ENCODE peak calls at places on chromosomes 11 and 22, in seven cellular contexts. Y is SK-N-SH, X is HepG2, K is K562, J is HCT116, B is H1, L is GM12878. D is an unnamed sample. For H3K4me1, the result is how much of the 10 kb centered on the place peaks cover.

GRCh38 chr22:17938484-17938924 is 85.9 kb downstream of the MICAL3 start:
- DNase-seq in J (no peak), X (peak), K (no peak), Y (no peak), L (no peak), B (no peak), D (no peak)

GRCh38 chr11:44858796-44859527 is 91.7 kb downstream of the TP53I11 start:
- DNase-seq in K (no peak), L (no peak), B (no peak), Y (no peak), X (no peak), J (no peak), D (no peak)

GRCh38 chr22:23401111-23401909 is 178.8 kb downstream of the IGLL1 start:
- DNase-seq in B (no peak), Y (no peak), J (no peak), X (no peak), L (no peak), K (no peak), D (no peak)

GRCh38 chr11:68950268-68950667 is 30.5 kb downstream of the MRGPRD start:
- DNase-seq in J (peak), L (no peak), B (no peak), K (peak), Y (peak), X (no peak), D (no peak)

GRCh38 chr11:108474664-108475485 is 7.5 kb upstream of the C11orf65 start:
- DNase-seq in L (no peak), B (no peak), K (no peak), J (no peak), Y (no peak), X (no peak), D (no peak)

GRCh38 chr22:39230261-39231196 is 14.3 kb downstream of the PDGFB start:
- DNase-seq in X (peak), K (no peak), L (no peak), J (no peak), Y (no peak), B (peak), D (no peak)

GRCh38 chr11:13834463-13834862 is 128.1 kb upstream of the SPON1 start:
- DNase-seq in X (no peak), K (peak), B (peak), J (no peak), Y (peak), L (no peak), D (no peak)

GRCh38 chr22:35205141-35205775 is 52.0 kb upstream of the HMGXB4 start:
- DNase-seq in L (no peak), B (no peak), Y (no peak), K (no peak), J (no peak), X (no peak), D (no peak)

GRCh38 chr22:37664249-37665101 is 6.0 kb downstream of the PDXP start:
- DNase-seq in X (peak), Y (no peak), L (no peak), B (no peak), K (no peak), J (no peak), D (no peak)

GRCh38 chr11:117239295-117239694 is 6.8 kb downstream of the RNF214 start:
- DNase-seq in J (no peak), B (no peak), Y (no peak), L (no peak), X (no peak), K (no peak), D (no peak)

GRCh38 chr11:44634401-44635281 is 69.2 kb downstream of the CD82 start:
- DNase-seq in J (peak), Y (peak), B (peak), K (peak), X (no peak), L (no peak), D (no peak)

GRCh38 chr11:27451528-27451927 is 21.1 kb downstream of the LGR4 start:
- DNase-seq in J (no peak), B (no peak), X (no peak), L (no peak), K (no peak), Y (no peak), D (no peak)

GRCh38 chr11:17564687-17565042 is 17.6 kb downstream of the OTOG start:
- DNase-seq in J (no peak), X (no peak), L (no peak), Y (no peak), K (no peak), B (peak), D (no peak)

GRCh38 chr22:46801826-46802607 is 39.6 kb downstream of the TBC1D22A start:
- DNase-seq in L (no peak), Y (no peak), B (no peak), J (no peak), X (no peak), K (no peak), D (no peak)

GRCh38 chr11:102347526-102348331 is 715 bp downstream of the BIRC2 start:
- DNase-seq in J (no peak), Y (peak), L (no peak), K (peak), X (peak), B (no peak), D (no peak)

GRCh38 chr11:112223754-112224532 is 2.3 kb upstream of the PTS start:
- DNase-seq in Y (peak), K (no peak), J (no peak), B (no peak), L (no peak), X (no peak), D (no peak)

GRCh38 chr11:60164550-60165075 is 18.3 kb downstream of the MS4A6A start:
- DNase-seq in K (no peak), Y (no peak), L (no peak), J (no peak), X (no peak), B (no peak), D (no peak)

GRCh38 chr11:128379587-128380279 is 207.6 kb downstream of the ETS1 start:
- DNase-seq in B (no peak), L (no peak), J (no peak), Y (peak), K (no peak), X (no peak), D (no peak)

GRCh38 chr22:19086944-19087343 is 35.3 kb downstream of the DGCR2 start:
- DNase-seq in B (no peak), L (no peak), Y (no peak), K (no peak), J (no peak), X (no peak), D (no peak)

GRCh38 chr11:69721745-69722144 is 17.9 kb upstream of the FGF19 start:
- DNase-seq in Y (no peak), X (no peak), L (no peak), J (no peak), B (no peak), K (no peak), D (no peak)

GRCh38 chr11:23520226-23520960 is 660.1 kb upstream of the CCDC179 start:
- DNase-seq in K (no peak), X (no peak), B (no peak), J (no peak), Y (no peak), L (no peak), D (no peak)

GRCh38 chr11:124670732-124671131 is 2.8 kb downstream of the SIAE start:
- DNase-seq in J (no peak), L (no peak), X (no peak), K (no peak), Y (no peak), B (no peak), D (no peak)

GRCh38 chr22:29092243-29092642 is 19.4 kb downstream of the KREMEN1 start:
- DNase-seq in K (no peak), L (no peak), J (no peak), B (no peak), X (no peak), Y (no peak), D (no peak)

GRCh38 chr11:104665631-104666030 is 232.6 kb downstream of the CASP12 start:
- DNase-seq in L (no peak), B (no peak), K (no peak), X (no peak), J (no peak), Y (no peak), D (no peak)

GRCh38 chr22:23365961-23366360 is 185.7 kb downstream of the BCR start:
- DNase-seq in L (no peak), K (no peak), X (no peak), J (no peak), Y (no peak), B (no peak), D (no peak)

GRCh38 chr22:41197808-41198585 is 7.1 kb upstream of the L3MBTL2 start:
- DNase-seq in L (no peak), X (no peak), J (no peak), K (peak), B (no peak), Y (peak), D (no peak)

GRCh38 chr11:19508166-19508565 is 204.5 kb upstream of the NAV2 start:
- DNase-seq in X (peak), B (no peak), J (no peak), Y (no peak), L (no peak), K (peak), D (peak)
- TF ChIP-seq SIN3A in X (no peak), B (no peak), J (no peak), Y (no peak), L (no peak), K (no peak), D (no peak)

GRCh38 chr11:66547662-66548009 is 933 bp downstream of the ACTN3 start:
- DNase-seq in J (no peak), B (no peak), X (no peak), K (no peak), Y (no peak), L (no peak), D (no peak)
- TF ChIP-seq POLR2AphosphoS5 in J (no peak), B (no peak), X (no peak), K (no peak), Y (no peak), L (no peak), D (no peak)

GRCh38 chr11:325796-326591 is 5.3 kb upstream of the IFITM3 start:
- DNase-seq in B (peak), L (no peak), J (no peak), Y (no peak), K (no peak), X (no peak), D (no peak)
- H3K4me1 ChIP-seq in B (under half), L (under half), J (under half), Y (under half), K (half or more), X (half or more), D (under half)

DNA sequence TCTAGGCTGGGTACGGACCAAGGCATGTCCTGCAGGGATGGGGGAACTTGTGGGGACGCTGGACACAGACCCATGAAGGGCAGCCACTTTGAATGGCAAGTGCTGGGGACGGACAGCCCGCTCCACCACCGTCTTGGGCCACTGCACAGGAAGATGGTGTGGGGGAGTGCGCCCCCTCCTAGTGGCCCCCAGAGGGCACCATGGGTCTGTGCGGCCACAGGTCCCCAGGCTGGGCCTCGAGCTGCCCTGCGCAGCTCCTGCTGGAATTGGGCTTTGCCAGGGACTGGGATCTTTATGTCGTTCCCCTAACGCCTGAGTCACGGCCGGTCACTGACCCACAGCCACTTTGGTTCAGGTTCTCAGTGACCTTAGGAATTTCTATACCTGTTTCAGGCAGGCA is 44.4 kb downstream of the NAT10 start:
- DNase-seq in L (no peak), K (peak), Y (peak), J (no peak), B (peak), X (no peak), D (no peak)
- TF ChIP-seq SIN3A in L (no peak), K (no peak), Y (no peak), J (no peak), B (no peak), X (no peak), D (no peak)

GRCh38 chr11:119907122-119907933 is 178.3 kb upstream of the NECTIN1 start:
- DNase-seq in X (no peak), Y (peak), L (no peak), J (no peak), K (no peak), B (no peak), D (no peak)
- TF ChIP-seq POLR2AphosphoS5 in X (no peak), Y (no peak), L (no peak), J (no peak), K (no peak), B (no peak), D (no peak)

DNA sequence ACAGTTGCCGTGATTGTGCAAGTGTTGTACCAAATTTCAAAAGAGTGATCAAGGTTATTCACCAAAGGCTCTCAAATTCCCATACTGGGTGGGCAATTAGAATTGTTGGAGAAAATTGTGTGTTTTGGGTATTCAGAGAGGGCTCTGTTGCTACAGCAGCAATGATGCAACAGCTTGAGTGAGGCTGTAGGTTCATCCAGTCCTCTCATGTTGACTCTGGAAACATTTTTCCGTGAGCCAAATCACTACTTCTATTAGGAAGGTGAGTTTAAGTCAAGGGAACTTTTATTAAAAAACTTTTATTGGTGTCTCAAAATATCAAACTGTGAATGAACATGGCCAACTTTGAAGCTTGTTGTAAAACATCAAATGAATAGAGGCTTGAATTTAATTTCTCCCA is 116.5 kb downstream of the CD44 start:
- DNase-seq in K (no peak), J (no peak), X (no peak), L (no peak), B (no peak), Y (no peak), D (no peak)
- H3K4me1 ChIP-seq in K (under half), J (under half), X (under half), L (under half), B (under half), Y (under half), D (under half)

GRCh38 chr22:49204599-49205214 is 623.0 kb downstream of the BRD1 start:
- DNase-seq in J (no peak), Y (no peak), L (no peak), B (peak), X (no peak), K (no peak), D (no peak)
- TF ChIP-seq SIN3A in J (no peak), Y (no peak), L (no peak), B (no peak), X (no peak), K (no peak), D (no peak)

DNA sequence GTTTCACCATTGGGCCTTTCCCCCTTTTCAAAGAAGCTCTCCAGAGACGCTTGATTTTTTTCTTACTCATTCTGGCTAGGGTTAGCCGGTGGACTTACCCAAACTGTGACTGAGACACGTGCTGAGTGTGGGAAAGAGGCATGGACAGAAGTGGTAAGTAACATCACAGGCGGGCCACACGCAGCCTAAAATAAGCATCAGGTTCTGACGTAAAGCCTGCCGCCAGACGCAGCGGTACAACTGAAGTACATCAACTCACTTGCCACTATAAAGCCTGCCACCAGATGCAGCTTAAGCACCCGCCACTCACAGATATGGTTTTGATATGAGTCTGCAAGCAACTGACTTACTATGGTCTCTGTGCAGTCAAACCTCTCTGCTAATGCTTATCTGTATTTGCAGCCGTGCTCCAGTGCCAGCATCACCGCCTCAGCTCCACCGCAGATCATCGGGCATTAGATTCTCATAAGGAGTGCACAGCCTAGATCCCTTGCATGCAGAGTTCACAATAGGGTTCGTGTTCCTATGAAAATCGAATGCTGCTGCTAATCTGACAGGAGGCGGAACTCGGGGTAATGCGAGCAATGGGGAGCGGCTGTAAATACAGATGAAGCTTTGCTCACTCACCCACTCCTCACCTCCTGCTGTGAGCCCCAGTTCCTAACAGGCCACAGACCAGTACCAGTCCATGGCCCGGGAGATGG is 58.8 kb downstream of the PHF21B start:
- DNase-seq in J (no peak), B (no peak), Y (no peak), L (peak), K (no peak), X (no peak), D (no peak)
- TF ChIP-seq POLR2AphosphoS5 in J (no peak), B (no peak), Y (no peak), L (no peak), K (no peak), X (no peak), D (no peak)

DNA sequence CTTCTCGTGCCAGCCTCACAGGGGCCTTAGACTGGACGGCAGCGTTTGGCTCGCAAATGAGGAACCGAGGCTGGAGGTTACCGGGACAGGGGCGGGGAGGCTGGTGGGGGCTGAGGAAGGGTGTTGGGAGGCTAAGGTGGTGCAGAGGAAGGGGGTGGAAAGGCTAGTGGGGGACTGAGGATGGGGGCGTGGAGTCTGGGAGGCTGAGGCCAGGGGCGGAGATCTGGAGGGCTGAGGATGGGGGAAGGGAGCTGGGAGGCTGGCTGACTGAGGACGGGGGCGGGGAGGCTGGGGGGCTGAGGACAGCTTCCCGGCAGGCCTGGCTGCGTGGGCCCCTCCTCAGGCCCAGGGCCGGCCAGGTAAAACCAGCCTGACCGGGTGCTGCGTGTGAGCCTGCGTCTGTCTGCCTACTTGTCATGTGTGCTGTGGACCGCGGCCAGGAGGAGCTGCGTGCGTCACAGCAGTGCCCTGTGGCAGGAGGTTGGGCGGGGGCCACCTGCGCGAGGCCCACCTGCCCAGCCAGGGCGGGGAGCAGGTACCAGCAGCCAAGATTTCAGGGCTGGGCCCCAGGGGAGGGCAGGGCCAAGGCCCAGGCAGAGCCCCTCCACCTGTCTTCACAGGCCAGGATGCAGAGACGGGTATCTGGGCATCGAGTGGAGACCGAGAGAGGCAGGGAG is 9.4 kb upstream of the PIM3 start:
- DNase-seq in J (no peak), Y (no peak), K (no peak), X (no peak), L (no peak), B (no peak), D (no peak)
- H3K4me1 ChIP-seq in J (under half), Y (under half), K (under half), X (half or more), L (under half), B (under half), D (half or more)

GRCh38 chr11:20512869-20513268 is 86.5 kb upstream of the SLC6A5 start:
- DNase-seq in B (no peak), X (no peak), L (no peak), Y (no peak), J (no peak), K (no peak), D (no peak)

GRCh38 chr11:20511982-20512381 is 87.4 kb upstream of the SLC6A5 start:
- DNase-seq in K (no peak), J (no peak), Y (no peak), L (no peak), X (no peak), B (no peak), D (no peak)
- TF ChIP-seq SIN3A in K (no peak), J (no peak), Y (no peak), L (no peak), X (no peak), B (no peak), D (no peak)